ENCODE peak calls at places on chromosomes 11 and 22, in five cellular contexts. I, A, W, V and S are unnamed samples.

GRCh38 chr11:62842171-62842717 is 2.9 kb upstream of the WDR74 start:
- DNase-seq in W (peak), I (no peak), V (no peak), A (no peak), S (no peak)

GRCh38 chr11:12212181-12212820 is 101.9 kb downstream of the MICAL2 start:
- DNase-seq in W (no peak), V (no peak), I (no peak), A (no peak), S (no peak)

GRCh38 chr11:77497368-77497767 is 23.5 kb upstream of the PAK1 start:
- DNase-seq in W (no peak), V (no peak), A (no peak), I (no peak), S (no peak)

GRCh38 chr22:42080287-42080686 is 787 bp downstream of the SMDT1 start:
- DNase-seq in V (peak), A (no peak), I (no peak), W (no peak), S (no peak)

GRCh38 chr11:108117746-108118371 is 3.5 kb upstream of the ACAT1 start:
- DNase-seq in I (no peak), W (no peak), A (no peak), V (no peak), S (no peak)

GRCh38 chr11:98734686-98735085 is 286.1 kb upstream of the CNTN5 start:
- DNase-seq in A (no peak), W (no peak), V (no peak), I (no peak), S (no peak)

GRCh38 chr11:23236846-23237550 is 376.7 kb upstream of the CCDC179 start:
- DNase-seq in I (no peak), W (no peak), A (no peak), V (no peak), S (no peak)

GRCh38 chr11:23181022-23181807 is 320.9 kb upstream of the CCDC179 start:
- DNase-seq in A (no peak), V (no peak), W (no peak), I (no peak), S (no peak)

GRCh38 chr11:70662691-70663098 is 264.4 kb downstream of the CTTN start:
- DNase-seq in V (no peak), A (no peak), I (no peak), W (peak), S (no peak)

GRCh38 chr22:50547231-50547851 is 1.6 kb downstream of the KLHDC7B start:
- DNase-seq in V (no peak), W (no peak), I (no peak), A (no peak), S (no peak)

GRCh38 chr11:88179966-88180629 is 4.9 kb upstream of the RAB38 start:
- DNase-seq in I (no peak), W (no peak), V (no peak), A (no peak), S (no peak)

GRCh38 chr11:16604784-16605439 is 133.5 kb upstream of the C11orf58 start:
- DNase-seq in W (peak), V (peak), I (no peak), A (peak), S (no peak)

GRCh38 chr11:4154503-4154902 is 59.9 kb downstream of the RRM1 start:
- DNase-seq in A (no peak), W (no peak), I (no peak), V (no peak), S (no peak)

GRCh38 chr11:15905334-15905733 is 451.0 kb downstream of the SOX6 start:
- DNase-seq in I (no peak), V (no peak), W (no peak), A (no peak), S (no peak)

GRCh38 chr11:107598225-107599139 is 7.5 kb downstream of the ELMOD1 start:
- DNase-seq in V (peak), A (no peak), W (peak), I (no peak), S (no peak)

GRCh38 chr11:36196476-36197099 is 92.6 kb downstream of the COMMD9 start:
- DNase-seq in I (no peak), A (no peak), V (no peak), W (no peak), S (no peak)

GRCh38 chr22:30396871-30397655 is at the start of gene SEC14L2:
- DNase-seq in W (peak), I (peak), V (peak), A (no peak), S (peak)

GRCh38 chr11:117392979-117393378 is 65.3 kb downstream of the CEP164 start:
- DNase-seq in A (no peak), V (no peak), I (no peak), W (no peak), S (no peak)

GRCh38 chr22:26503758-26504157 is 8.5 kb downstream of the TFIP11 start:
- DNase-seq in V (no peak), I (no peak), A (no peak), W (no peak), S (no peak)

GRCh38 chr22:39426380-39427043 is 26.9 kb downstream of the TAB1 start:
- DNase-seq in V (no peak), W (peak), A (no peak), I (no peak), S (no peak)

GRCh38 chr11:129223701-129224149 is 31.6 kb upstream of the ARHGAP32 start:
- DNase-seq in I (no peak), W (no peak), V (no peak), A (no peak), S (no peak)

GRCh38 chr11:61647529-61647928 is 32.7 kb upstream of the DAGLA start:
- DNase-seq in I (no peak), V (no peak), A (no peak), W (no peak), S (no peak)

GRCh38 chr11:69530278-69531070 is 49.0 kb downstream of the LINC01488 start:
- DNase-seq in V (no peak), W (no peak), I (no peak), A (no peak), S (no peak)

GRCh38 chr22:42313804-42314581 is 43.5 kb upstream of the TCF20 start:
- DNase-seq in V (peak), W (peak), I (no peak), A (peak), S (no peak)

GRCh38 chr11:10308208-10308954 is 3.5 kb downstream of the ADM start:
- DNase-seq in V (no peak), I (no peak), W (no peak), A (no peak), S (no peak)
- H3K27ac ChIP-seq in V (peak), I (no peak), W (peak), A (no peak), S (peak)

GRCh38 chr22:24359452-24360120 is 67.8 kb upstream of the ADORA2A start:
- DNase-seq in A (no peak), I (no peak), V (no peak), W (no peak), S (no peak)
- H3K27ac ChIP-seq in A (no peak), I (no peak), V (no peak), W (no peak), S (no peak)

DNA sequence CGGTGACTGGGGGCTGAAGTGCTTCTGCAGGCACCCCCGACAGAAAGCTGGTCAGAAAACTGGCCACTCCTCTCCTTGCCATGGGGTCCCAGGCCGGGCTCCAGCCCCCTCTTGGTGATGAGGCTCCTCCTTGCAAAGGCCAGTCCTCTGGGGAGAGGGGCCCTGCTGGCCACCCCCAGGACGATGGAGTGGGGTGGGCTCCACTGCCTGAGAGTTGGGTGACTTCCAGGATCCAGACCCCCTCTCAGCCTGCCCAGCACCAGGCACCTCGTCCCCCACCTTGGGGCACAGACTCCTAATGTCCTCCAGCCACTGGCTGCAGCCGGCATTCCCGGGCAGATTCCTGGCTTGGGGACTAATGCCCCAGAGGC is 441 bp upstream of the RPS6KA4 start:
- DNase-seq in A (no peak), I (no peak), W (no peak), V (no peak), S (no peak)
- H3K27ac ChIP-seq in A (no peak), I (peak), W (no peak), V (peak), S (peak)

GRCh38 chr11:92546089-92546488 is 321.5 kb downstream of the FAT3 start:
- DNase-seq in A (no peak), V (no peak), I (no peak), W (no peak), S (no peak)
- H3K27ac ChIP-seq in A (no peak), V (no peak), I (no peak), W (no peak), S (no peak)

GRCh38 chr11:35169754-35170153 is 30.8 kb downstream of the CD44 start:
- DNase-seq in I (no peak), A (no peak), W (no peak), V (no peak), S (no peak)
- H3K27ac ChIP-seq in I (peak), A (no peak), W (no peak), V (peak), S (no peak)